ENCODE peak calls at places on chromosomes 16 and 17, in six cellular contexts. One of them, this sample, is unnamed.

GRCh38 chr17:71004413-71004812 is 835.1 kb downstream of the KCNJ2 start:
- DNase-seq in BJ: no peak
- DNase-seq in adrenal gland: no peak
- DNase-seq in heart left ventricle: no peak
- DNase-seq in heart right ventricle: no peak
- DNase-seq in cardiac fibroblast: no peak
- DNase-seq in this sample: no peak

GRCh38 chr17:49913226-49914095 is 55.5 kb upstream of the DLX4 start:
- DNase-seq in heart left ventricle: no peak
- DNase-seq in BJ: no peak
- DNase-seq in adrenal gland: no peak
- DNase-seq in cardiac fibroblast: peak
- DNase-seq in heart right ventricle: no peak
- DNase-seq in this sample: peak

GRCh38 chr16:47779201-47780016 is 318.3 kb downstream of the PHKB start:
- DNase-seq in heart right ventricle: no peak
- DNase-seq in BJ: no peak
- DNase-seq in heart left ventricle: no peak
- DNase-seq in adrenal gland: peak
- DNase-seq in cardiac fibroblast: peak
- DNase-seq in this sample: peak

GRCh38 chr17:50381260-50381815 is 8.3 kb downstream of the EME1 start:
- DNase-seq in heart left ventricle: no peak
- DNase-seq in BJ: no peak
- DNase-seq in adrenal gland: no peak
- DNase-seq in heart right ventricle: no peak
- DNase-seq in cardiac fibroblast: no peak
- DNase-seq in this sample: no peak

GRCh38 chr16:58127033-58127556 is 2.1 kb downstream of the CFAP20 start:
- DNase-seq in cardiac fibroblast: peak
- DNase-seq in adrenal gland: no peak
- DNase-seq in BJ: peak
- DNase-seq in heart left ventricle: no peak
- DNase-seq in heart right ventricle: no peak
- DNase-seq in this sample: peak

GRCh38 chr17:14670861-14671260 is 370.0 kb downstream of the HS3ST3B1 start:
- DNase-seq in heart right ventricle: no peak
- DNase-seq in BJ: no peak
- DNase-seq in adrenal gland: no peak
- DNase-seq in cardiac fibroblast: no peak
- DNase-seq in heart left ventricle: no peak
- DNase-seq in this sample: peak

GRCh38 chr17:57071991-57072944 is 12.8 kb upstream of the AKAP1 start:
- DNase-seq in heart right ventricle: no peak
- DNase-seq in heart left ventricle: no peak
- DNase-seq in adrenal gland: no peak
- DNase-seq in cardiac fibroblast: no peak
- DNase-seq in BJ: no peak
- DNase-seq in this sample: no peak

GRCh38 chr17:67602974-67603373 is 114.8 kb upstream of the NOL11 start:
- DNase-seq in heart left ventricle: no peak
- DNase-seq in cardiac fibroblast: peak
- DNase-seq in heart right ventricle: no peak
- DNase-seq in BJ: no peak
- DNase-seq in adrenal gland: peak
- DNase-seq in this sample: peak

GRCh38 chr17:32584792-32585191 is 98.0 kb downstream of the CDK5R1 start:
- DNase-seq in BJ: no peak
- DNase-seq in cardiac fibroblast: no peak
- DNase-seq in heart left ventricle: no peak
- DNase-seq in adrenal gland: no peak
- DNase-seq in heart right ventricle: no peak
- DNase-seq in this sample: no peak

GRCh38 chr17:65365209-65365608 is 196.2 kb downstream of the AXIN2 start:
- DNase-seq in cardiac fibroblast: no peak
- DNase-seq in BJ: no peak
- DNase-seq in adrenal gland: no peak
- DNase-seq in heart left ventricle: no peak
- DNase-seq in heart right ventricle: no peak
- DNase-seq in this sample: no peak

GRCh38 chr17:17300624-17301568 is 2.3 kb upstream of the NT5M start:
- DNase-seq in BJ: no peak
- DNase-seq in adrenal gland: peak
- DNase-seq in cardiac fibroblast: peak
- DNase-seq in heart left ventricle: peak
- DNase-seq in heart right ventricle: peak
- DNase-seq in this sample: peak

GRCh38 chr16:57600952-57601580 is 27.4 kb upstream of the ADGRG1 start:
- DNase-seq in BJ: no peak
- DNase-seq in heart right ventricle: no peak
- DNase-seq in heart left ventricle: no peak
- DNase-seq in cardiac fibroblast: no peak
- DNase-seq in adrenal gland: peak
- DNase-seq in this sample: no peak

GRCh38 chr16:8589293-8590160 is 784 bp downstream of the TMEM114 start:
- DNase-seq in cardiac fibroblast: no peak
- DNase-seq in BJ: no peak
- DNase-seq in heart right ventricle: no peak
- DNase-seq in heart left ventricle: no peak
- DNase-seq in adrenal gland: no peak
- DNase-seq in this sample: no peak
- H3K4me3 ChIP-seq in cardiac fibroblast: no peak
- H3K4me3 ChIP-seq in BJ: no peak
- H3K4me3 ChIP-seq in heart right ventricle: peak
- H3K4me3 ChIP-seq in heart left ventricle: peak
- H3K4me3 ChIP-seq in adrenal gland: peak
- H3K4me3 ChIP-seq in this sample: peak

GRCh38 chr17:40191237-40192208 is 14.3 kb downstream of the RAPGEFL1 start:
- DNase-seq in adrenal gland: peak
- DNase-seq in heart left ventricle: peak
- DNase-seq in cardiac fibroblast: peak
- DNase-seq in BJ: no peak
- DNase-seq in heart right ventricle: peak
- DNase-seq in this sample: peak
- H3K4me3 ChIP-seq in adrenal gland: peak
- H3K4me3 ChIP-seq in heart left ventricle: peak
- H3K4me3 ChIP-seq in cardiac fibroblast: peak
- H3K4me3 ChIP-seq in BJ: peak
- H3K4me3 ChIP-seq in heart right ventricle: peak
- H3K4me3 ChIP-seq in this sample: peak

GRCh38 chr17:39697961-39698360 is 1.9 kb upstream of the ERBB2 start:
- DNase-seq in cardiac fibroblast: no peak
- DNase-seq in heart right ventricle: no peak
- DNase-seq in BJ: no peak
- DNase-seq in heart left ventricle: no peak
- DNase-seq in adrenal gland: no peak
- DNase-seq in this sample: no peak
- H3K4me3 ChIP-seq in cardiac fibroblast: no peak
- H3K4me3 ChIP-seq in heart right ventricle: no peak
- H3K4me3 ChIP-seq in BJ: no peak
- H3K4me3 ChIP-seq in heart left ventricle: no peak
- H3K4me3 ChIP-seq in adrenal gland: no peak
- H3K4me3 ChIP-seq in this sample: no peak

GRCh38 chr17:74351552-74352210 is 10.0 kb downstream of the BTBD17 start:
- DNase-seq in cardiac fibroblast: no peak
- DNase-seq in adrenal gland: no peak
- DNase-seq in heart left ventricle: no peak
- DNase-seq in heart right ventricle: no peak
- DNase-seq in BJ: no peak
- DNase-seq in this sample: no peak
- H3K4me3 ChIP-seq in cardiac fibroblast: no peak
- H3K4me3 ChIP-seq in adrenal gland: no peak
- H3K4me3 ChIP-seq in heart left ventricle: no peak
- H3K4me3 ChIP-seq in heart right ventricle: no peak
- H3K4me3 ChIP-seq in BJ: no peak
- H3K4me3 ChIP-seq in this sample: no peak

This sample was measured in choroid plexus epithelial cell.